ENCODE peak calls at places on chromosomes 12 and 14, in nine cellular contexts. One of them, this sample, is unnamed.

GRCh38 chr12:106058256-106059182 is 80.2 kb downstream of the NUAK1 start:
- DNase-seq in ovary: no peak
- DNase-seq in HFF-Myc: no peak
- DNase-seq in AG10803: peak
- DNase-seq in fibroblast of mammary gland: peak
- DNase-seq in GM12865: no peak
- DNase-seq in fibroblast of pulmonary artery: peak
- DNase-seq in astrocyte: peak
- DNase-seq in SK-N-SH: no peak
- DNase-seq in this sample: peak

GRCh38 chr14:67241416-67242362 is at the start of gene PALS1:
- DNase-seq in SK-N-SH: peak
- DNase-seq in HFF-Myc: no peak
- DNase-seq in ovary: no peak
- DNase-seq in astrocyte: peak
- DNase-seq in AG10803: peak
- DNase-seq in fibroblast of pulmonary artery: peak
- DNase-seq in GM12865: no peak
- DNase-seq in fibroblast of mammary gland: peak
- DNase-seq in this sample: peak

GRCh38 chr12:89873745-89874144 is 165.1 kb upstream of the ATP2B1 start:
- DNase-seq in astrocyte: peak
- DNase-seq in ovary: no peak
- DNase-seq in GM12865: no peak
- DNase-seq in fibroblast of pulmonary artery: peak
- DNase-seq in fibroblast of mammary gland: peak
- DNase-seq in HFF-Myc: no peak
- DNase-seq in SK-N-SH: no peak
- DNase-seq in AG10803: peak
- DNase-seq in this sample: peak

GRCh38 chr12:65004270-65004669 is 116.8 kb downstream of the WIF1 start:
- DNase-seq in SK-N-SH: no peak
- DNase-seq in HFF-Myc: no peak
- DNase-seq in astrocyte: no peak
- DNase-seq in fibroblast of mammary gland: peak
- DNase-seq in AG10803: peak
- DNase-seq in ovary: no peak
- DNase-seq in GM12865: no peak
- DNase-seq in fibroblast of pulmonary artery: no peak
- DNase-seq in this sample: no peak

GRCh38 chr14:84591827-84592540 is 938.0 kb upstream of the FLRT2 start:
- DNase-seq in AG10803: no peak
- DNase-seq in HFF-Myc: no peak
- DNase-seq in ovary: no peak
- DNase-seq in GM12865: no peak
- DNase-seq in astrocyte: no peak
- DNase-seq in SK-N-SH: no peak
- DNase-seq in fibroblast of mammary gland: no peak
- DNase-seq in fibroblast of pulmonary artery: no peak
- DNase-seq in this sample: no peak

GRCh38 chr12:112126916-112127315 is 1.6 kb downstream of the TRAFD1 start:
- DNase-seq in HFF-Myc: no peak
- DNase-seq in fibroblast of mammary gland: no peak
- DNase-seq in astrocyte: peak
- DNase-seq in AG10803: no peak
- DNase-seq in fibroblast of pulmonary artery: no peak
- DNase-seq in GM12865: no peak
- DNase-seq in ovary: no peak
- DNase-seq in SK-N-SH: no peak
- DNase-seq in this sample: no peak

GRCh38 chr12:119235352-119235751 is 56.6 kb downstream of the HSPB8 start:
- DNase-seq in fibroblast of mammary gland: no peak
- DNase-seq in AG10803: no peak
- DNase-seq in astrocyte: no peak
- DNase-seq in HFF-Myc: no peak
- DNase-seq in fibroblast of pulmonary artery: no peak
- DNase-seq in ovary: no peak
- DNase-seq in GM12865: no peak
- DNase-seq in SK-N-SH: peak
- DNase-seq in this sample: no peak

GRCh38 chr14:92500491-92500941 is 13.1 kb upstream of the RIN3 start:
- DNase-seq in astrocyte: no peak
- DNase-seq in GM12865: no peak
- DNase-seq in HFF-Myc: no peak
- DNase-seq in fibroblast of mammary gland: no peak
- DNase-seq in fibroblast of pulmonary artery: no peak
- DNase-seq in ovary: no peak
- DNase-seq in SK-N-SH: no peak
- DNase-seq in AG10803: no peak
- DNase-seq in this sample: no peak

GRCh38 chr12:121030576-121031212 is 8.4 kb downstream of the OASL start:
- DNase-seq in SK-N-SH: no peak
- DNase-seq in astrocyte: no peak
- DNase-seq in AG10803: no peak
- DNase-seq in fibroblast of pulmonary artery: no peak
- DNase-seq in GM12865: no peak
- DNase-seq in fibroblast of mammary gland: no peak
- DNase-seq in ovary: no peak
- DNase-seq in HFF-Myc: no peak
- DNase-seq in this sample: no peak

GRCh38 chr14:30138517-30138916 is 210.9 kb upstream of the PRKD1 start:
- DNase-seq in fibroblast of pulmonary artery: no peak
- DNase-seq in GM12865: no peak
- DNase-seq in AG10803: no peak
- DNase-seq in HFF-Myc: no peak
- DNase-seq in ovary: no peak
- DNase-seq in astrocyte: no peak
- DNase-seq in fibroblast of mammary gland: peak
- DNase-seq in SK-N-SH: no peak
- DNase-seq in this sample: no peak

GRCh38 chr14:50318031-50318626 is 6.0 kb downstream of the DMAC2L start:
- DNase-seq in AG10803: peak
- DNase-seq in fibroblast of pulmonary artery: peak
- DNase-seq in SK-N-SH: peak
- DNase-seq in ovary: no peak
- DNase-seq in astrocyte: no peak
- DNase-seq in HFF-Myc: no peak
- DNase-seq in fibroblast of mammary gland: peak
- DNase-seq in GM12865: peak
- DNase-seq in this sample: peak

GRCh38 chr12:16495196-16495595 is 110.8 kb downstream of the LMO3 start:
- DNase-seq in SK-N-SH: no peak
- DNase-seq in fibroblast of mammary gland: no peak
- DNase-seq in HFF-Myc: no peak
- DNase-seq in fibroblast of pulmonary artery: no peak
- DNase-seq in astrocyte: no peak
- DNase-seq in GM12865: no peak
- DNase-seq in ovary: no peak
- DNase-seq in AG10803: no peak
- DNase-seq in this sample: no peak

GRCh38 chr12:63967358-63967757 is 122.9 kb downstream of the SRGAP1 start:
- DNase-seq in HFF-Myc: no peak
- DNase-seq in fibroblast of pulmonary artery: peak
- DNase-seq in GM12865: no peak
- DNase-seq in fibroblast of mammary gland: peak
- DNase-seq in AG10803: peak
- DNase-seq in astrocyte: peak
- DNase-seq in SK-N-SH: no peak
- DNase-seq in ovary: no peak
- DNase-seq in this sample: peak

DNA sequence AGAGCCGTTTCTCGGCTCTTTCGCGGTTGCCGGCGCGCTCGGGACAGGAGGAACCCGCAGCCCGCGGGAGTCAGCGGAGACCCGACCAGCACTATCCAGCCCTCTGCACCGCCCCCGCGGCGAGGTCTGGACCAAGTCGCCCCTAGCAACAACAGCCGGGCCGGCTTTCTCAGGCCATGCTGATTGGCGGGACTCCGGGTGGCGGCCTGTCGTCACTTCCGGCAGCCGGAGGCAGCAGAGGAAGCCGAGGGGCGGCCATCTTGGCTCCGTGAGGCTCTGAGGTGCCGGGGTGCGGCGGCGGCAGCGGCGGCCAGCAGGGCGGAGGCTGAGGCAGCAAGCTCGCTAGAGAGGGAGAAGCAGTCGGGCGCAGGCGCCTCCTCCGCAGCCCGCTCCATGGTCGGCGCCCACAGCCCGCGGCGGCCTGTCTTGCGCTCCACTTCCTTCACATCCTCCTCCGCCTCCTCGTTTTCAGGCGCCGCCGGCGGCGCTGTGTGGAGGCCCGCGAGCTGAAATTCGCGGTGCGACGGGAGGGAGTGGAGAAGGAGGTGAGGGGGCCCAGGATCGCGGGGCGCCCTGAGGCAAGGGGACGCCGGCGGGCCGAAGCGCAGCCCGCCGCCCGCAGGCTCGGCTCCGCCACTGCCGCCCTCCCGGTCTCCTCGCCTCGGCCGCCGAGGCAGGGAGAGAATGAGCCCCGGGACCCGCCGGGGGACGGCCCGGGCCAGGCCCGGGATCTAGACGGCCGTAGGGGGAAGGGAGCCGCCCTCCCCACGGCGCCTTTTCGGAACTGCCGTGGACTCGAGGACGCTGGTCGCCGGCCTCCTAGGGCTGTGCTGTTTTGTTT is at the start of gene MARK3:
- DNase-seq in GM12865: peak
- DNase-seq in astrocyte: peak
- DNase-seq in SK-N-SH: peak
- DNase-seq in ovary: peak
- DNase-seq in AG10803: peak
- DNase-seq in HFF-Myc: peak
- DNase-seq in fibroblast of pulmonary artery: peak
- DNase-seq in fibroblast of mammary gland: peak
- DNase-seq in this sample: peak
- TF ChIP-seq CTCF in GM12865: peak
- TF ChIP-seq CTCF in astrocyte: no peak
- TF ChIP-seq CTCF in SK-N-SH: peak
- TF ChIP-seq CTCF in ovary: no peak
- TF ChIP-seq CTCF in AG10803: no peak
- TF ChIP-seq CTCF in HFF-Myc: no peak
- TF ChIP-seq CTCF in fibroblast of pulmonary artery: no peak
- TF ChIP-seq CTCF in fibroblast of mammary gland: no peak
- TF ChIP-seq CTCF in this sample: no peak

GRCh38 chr12:124622764-124623163 is 55.4 kb upstream of the NCOR2 start:
- DNase-seq in SK-N-SH: no peak
- DNase-seq in AG10803: no peak
- DNase-seq in fibroblast of pulmonary artery: no peak
- DNase-seq in astrocyte: no peak
- DNase-seq in GM12865: no peak
- DNase-seq in fibroblast of mammary gland: no peak
- DNase-seq in ovary: peak
- DNase-seq in HFF-Myc: no peak
- DNase-seq in this sample: no peak
- H3K4me3 ChIP-seq in SK-N-SH: no peak
- H3K4me3 ChIP-seq in AG10803: no peak
- H3K4me3 ChIP-seq in fibroblast of pulmonary artery: no peak
- H3K4me3 ChIP-seq in astrocyte: no peak
- H3K4me3 ChIP-seq in GM12865: no peak
- H3K4me3 ChIP-seq in fibroblast of mammary gland: no peak
- H3K4me3 ChIP-seq in ovary: no peak
- H3K4me3 ChIP-seq in HFF-Myc: no peak
- H3K4me3 ChIP-seq in this sample: no peak

GRCh38 chr14:20655851-20656250 is 14.4 kb upstream of the OR6S1 start:
- DNase-seq in fibroblast of mammary gland: no peak
- DNase-seq in astrocyte: no peak
- DNase-seq in fibroblast of pulmonary artery: no peak
- DNase-seq in SK-N-SH: no peak
- DNase-seq in ovary: no peak
- DNase-seq in HFF-Myc: no peak
- DNase-seq in AG10803: no peak
- DNase-seq in GM12865: no peak
- DNase-seq in this sample: no peak

GRCh38 chr14:20658246-20658645 is 16.8 kb upstream of the OR6S1 start:
- DNase-seq in GM12865: no peak
- DNase-seq in ovary: no peak
- DNase-seq in SK-N-SH: no peak
- DNase-seq in fibroblast of pulmonary artery: no peak
- DNase-seq in fibroblast of mammary gland: no peak
- DNase-seq in HFF-Myc: no peak
- DNase-seq in astrocyte: no peak
- DNase-seq in AG10803: no peak
- DNase-seq in this sample: no peak

GRCh38 chr14:20656274-20656673 is 14.8 kb upstream of the OR6S1 start:
- DNase-seq in SK-N-SH: no peak
- DNase-seq in HFF-Myc: no peak
- DNase-seq in GM12865: no peak
- DNase-seq in fibroblast of mammary gland: no peak
- DNase-seq in fibroblast of pulmonary artery: no peak
- DNase-seq in AG10803: no peak
- DNase-seq in ovary: no peak
- DNase-seq in astrocyte: no peak
- DNase-seq in this sample: no peak

GRCh38 chr14:20659813-20660395 is 18.4 kb upstream of the OR6S1 start:
- DNase-seq in SK-N-SH: no peak
- DNase-seq in AG10803: no peak
- DNase-seq in fibroblast of mammary gland: peak
- DNase-seq in fibroblast of pulmonary artery: no peak
- DNase-seq in HFF-Myc: no peak
- DNase-seq in ovary: no peak
- DNase-seq in astrocyte: no peak
- DNase-seq in GM12865: no peak
- DNase-seq in this sample: no peak

GRCh38 chr14:20657216-20658211 is 16.0 kb upstream of the OR6S1 start:
- DNase-seq in SK-N-SH: no peak
- DNase-seq in ovary: no peak
- DNase-seq in HFF-Myc: no peak
- DNase-seq in astrocyte: no peak
- DNase-seq in fibroblast of pulmonary artery: no peak
- DNase-seq in fibroblast of mammary gland: peak
- DNase-seq in AG10803: no peak
- DNase-seq in GM12865: peak
- DNase-seq in this sample: no peak
- TF ChIP-seq CTCF in SK-N-SH: no peak
- TF ChIP-seq CTCF in ovary: no peak
- TF ChIP-seq CTCF in HFF-Myc: no peak
- TF ChIP-seq CTCF in astrocyte: no peak
- TF ChIP-seq CTCF in fibroblast of pulmonary artery: no peak
- TF ChIP-seq CTCF in fibroblast of mammary gland: peak
- TF ChIP-seq CTCF in AG10803: no peak
- TF ChIP-seq CTCF in GM12865: peak
- TF ChIP-seq CTCF in this sample: no peak

DNA sequence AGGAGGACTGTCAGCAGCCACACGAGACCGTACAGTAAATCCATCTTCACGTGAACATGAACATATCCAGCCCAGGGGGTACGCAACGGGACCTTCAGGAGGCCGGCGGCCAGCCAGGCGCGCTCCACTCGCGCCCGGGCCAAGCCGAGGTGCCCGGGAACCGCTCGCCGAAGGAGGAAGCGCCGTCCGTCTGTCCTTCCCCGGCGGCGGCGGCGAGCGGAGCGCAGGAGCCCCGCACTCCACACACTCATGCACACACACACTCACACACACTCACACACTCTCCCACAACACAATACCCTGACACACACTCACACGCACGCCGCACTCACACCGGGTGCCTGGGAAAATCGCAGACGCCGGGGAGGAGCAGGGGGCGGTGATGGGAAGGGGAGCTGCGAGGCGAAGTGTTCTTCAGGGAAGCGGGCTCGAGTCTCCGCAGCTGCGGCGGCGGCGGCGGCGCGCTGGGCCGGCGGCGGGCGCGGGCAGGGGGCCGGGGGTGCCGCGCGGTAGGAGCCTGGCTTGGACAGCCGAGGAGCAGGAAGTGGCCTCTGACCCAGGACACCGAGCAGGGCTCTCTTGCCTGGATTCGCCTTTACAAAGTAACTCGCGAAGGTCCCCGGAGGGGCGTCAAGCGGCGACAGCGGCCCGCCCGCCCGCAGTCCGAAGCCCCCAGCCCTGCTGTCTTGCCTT is 713 bp downstream of the MDGA2 start:
- DNase-seq in astrocyte: no peak
- DNase-seq in GM12865: no peak
- DNase-seq in HFF-Myc: no peak
- DNase-seq in fibroblast of pulmonary artery: no peak
- DNase-seq in fibroblast of mammary gland: no peak
- DNase-seq in AG10803: no peak
- DNase-seq in ovary: no peak
- DNase-seq in SK-N-SH: peak
- DNase-seq in this sample: peak
- H3K4me3 ChIP-seq in astrocyte: peak
- H3K4me3 ChIP-seq in GM12865: no peak
- H3K4me3 ChIP-seq in HFF-Myc: no peak
- H3K4me3 ChIP-seq in fibroblast of pulmonary artery: no peak
- H3K4me3 ChIP-seq in fibroblast of mammary gland: no peak
- H3K4me3 ChIP-seq in AG10803: no peak
- H3K4me3 ChIP-seq in ovary: no peak
- H3K4me3 ChIP-seq in SK-N-SH: no peak
- H3K4me3 ChIP-seq in this sample: no peak

This sample was measured in cardiac fibroblast.